ENCODE peak calls at places on chromosomes 3 and 15, in five cellular contexts. One of them, this sample, is unnamed.

GRCh38 chr15:80977627-80978036 is 12.0 kb downstream of the MESD start:
- DNase-seq in neural progenitor cell: peak
- DNase-seq in body of pancreas: peak
- DNase-seq in PC-3: peak
- DNase-seq in AG09309: no peak
- DNase-seq in this sample: peak

GRCh38 chr15:31305375-31305774 is 21.3 kb upstream of the KLF13 start:
- DNase-seq in neural progenitor cell: no peak
- DNase-seq in body of pancreas: no peak
- DNase-seq in PC-3: no peak
- DNase-seq in AG09309: no peak
- DNase-seq in this sample: no peak

GRCh38 chr3:108488631-108489030 is 21.8 kb downstream of the MYH15 start:
- DNase-seq in neural progenitor cell: no peak
- DNase-seq in body of pancreas: no peak
- DNase-seq in PC-3: peak
- DNase-seq in AG09309: peak
- DNase-seq in this sample: no peak

GRCh38 chr3:170483485-170484262 is 65.0 kb downstream of the CLDN11 start:
- DNase-seq in neural progenitor cell: no peak
- DNase-seq in body of pancreas: no peak
- DNase-seq in PC-3: no peak
- DNase-seq in AG09309: no peak
- DNase-seq in this sample: no peak

GRCh38 chr15:90412356-90413194 is 24.5 kb downstream of the IQGAP1 start:
- DNase-seq in neural progenitor cell: no peak
- DNase-seq in body of pancreas: peak
- DNase-seq in PC-3: peak
- DNase-seq in AG09309: peak
- DNase-seq in this sample: no peak

GRCh38 chr3:156738251-156738650 is 63.9 kb downstream of the TIPARP start:
- DNase-seq in neural progenitor cell: no peak
- DNase-seq in body of pancreas: no peak
- DNase-seq in PC-3: no peak
- DNase-seq in AG09309: no peak
- DNase-seq in this sample: no peak

GRCh38 chr15:82663186-82663600 is 16.0 kb upstream of the CPEB1 start:
- DNase-seq in neural progenitor cell: peak
- DNase-seq in body of pancreas: peak
- DNase-seq in PC-3: peak
- DNase-seq in AG09309: no peak
- DNase-seq in this sample: peak

GRCh38 chr3:103991461-103992115 is 1375.1 kb upstream of the ALCAM start:
- DNase-seq in neural progenitor cell: peak
- DNase-seq in body of pancreas: no peak
- DNase-seq in PC-3: peak
- DNase-seq in AG09309: no peak
- DNase-seq in this sample: no peak

GRCh38 chr3:14092464-14092863 is 32.2 kb downstream of the CHCHD4 start:
- DNase-seq in neural progenitor cell: no peak
- DNase-seq in body of pancreas: no peak
- DNase-seq in PC-3: no peak
- DNase-seq in AG09309: no peak
- DNase-seq in this sample: no peak

GRCh38 chr15:87829651-87830050 is 426.9 kb downstream of the NTRK3 start:
- DNase-seq in neural progenitor cell: no peak
- DNase-seq in body of pancreas: no peak
- DNase-seq in PC-3: no peak
- DNase-seq in AG09309: no peak
- DNase-seq in this sample: peak

GRCh38 chr15:69045810-69046209 is 31.3 kb downstream of the NOX5 start:
- DNase-seq in neural progenitor cell: peak
- DNase-seq in body of pancreas: no peak
- DNase-seq in PC-3: peak
- DNase-seq in AG09309: no peak
- DNase-seq in this sample: no peak

GRCh38 chr3:25021816-25022215 is 406.2 kb upstream of the RARB start:
- DNase-seq in neural progenitor cell: no peak
- DNase-seq in body of pancreas: no peak
- DNase-seq in PC-3: peak
- DNase-seq in AG09309: no peak
- DNase-seq in this sample: no peak

GRCh38 chr15:78299302-78300102 is at the start of gene SKIC8:
- DNase-seq in neural progenitor cell: peak
- DNase-seq in body of pancreas: peak
- DNase-seq in PC-3: peak
- DNase-seq in AG09309: peak
- DNase-seq in this sample: peak

GRCh38 chr3:64209866-64210609 is 15.2 kb downstream of the PRICKLE2 start:
- DNase-seq in neural progenitor cell: no peak
- DNase-seq in body of pancreas: peak
- DNase-seq in PC-3: no peak
- DNase-seq in AG09309: no peak
- DNase-seq in this sample: peak

GRCh38 chr3:99901200-99901926 is 83.7 kb downstream of the CMSS1 start:
- DNase-seq in neural progenitor cell: no peak
- DNase-seq in body of pancreas: no peak
- DNase-seq in PC-3: peak
- DNase-seq in AG09309: no peak
- DNase-seq in this sample: no peak

GRCh38 chr3:126855374-126855773 is 127.5 kb upstream of the PLXNA1 start:
- DNase-seq in neural progenitor cell: no peak
- DNase-seq in body of pancreas: no peak
- DNase-seq in PC-3: no peak
- DNase-seq in AG09309: no peak
- DNase-seq in this sample: no peak

GRCh38 chr3:66256806-66257205 is 36.0 kb downstream of the SLC25A26 start:
- DNase-seq in neural progenitor cell: no peak
- DNase-seq in body of pancreas: no peak
- DNase-seq in PC-3: no peak
- DNase-seq in AG09309: no peak
- DNase-seq in this sample: no peak

GRCh38 chr3:129777806-129778205 is 115.7 kb downstream of the TMCC1 start:
- DNase-seq in neural progenitor cell: no peak
- DNase-seq in body of pancreas: no peak
- DNase-seq in PC-3: no peak
- DNase-seq in AG09309: no peak
- DNase-seq in this sample: no peak

GRCh38 chr3:127613406-127613805 is 15.2 kb downstream of the MCM2 start:
- DNase-seq in neural progenitor cell: no peak
- DNase-seq in body of pancreas: peak
- DNase-seq in PC-3: peak
- DNase-seq in AG09309: no peak
- DNase-seq in this sample: no peak

GRCh38 chr3:33318709-33319380 is 41.6 kb downstream of the FBXL2 start:
- DNase-seq in neural progenitor cell: no peak
- DNase-seq in body of pancreas: no peak
- DNase-seq in PC-3: peak
- DNase-seq in AG09309: no peak
- DNase-seq in this sample: no peak

GRCh38 chr3:171906951-171907676 is 64.0 kb downstream of the TMEM212 start:
- DNase-seq in neural progenitor cell: no peak
- DNase-seq in body of pancreas: no peak
- DNase-seq in PC-3: no peak
- DNase-seq in AG09309: no peak
- DNase-seq in this sample: no peak

GRCh38 chr3:153681057-153681456 is 440.1 kb upstream of the ARHGEF26 start:
- DNase-seq in neural progenitor cell: no peak
- DNase-seq in body of pancreas: no peak
- DNase-seq in PC-3: no peak
- DNase-seq in AG09309: no peak
- DNase-seq in this sample: no peak

GRCh38 chr3:111911446-111911845 is 52.4 kb downstream of the PHLDB2 start:
- DNase-seq in neural progenitor cell: no peak
- DNase-seq in body of pancreas: no peak
- DNase-seq in PC-3: no peak
- DNase-seq in AG09309: no peak
- DNase-seq in this sample: no peak

GRCh38 chr3:29889230-29889629 is 608.4 kb downstream of the RBMS3 start:
- DNase-seq in neural progenitor cell: no peak
- DNase-seq in body of pancreas: no peak
- DNase-seq in PC-3: no peak
- DNase-seq in AG09309: no peak
- DNase-seq in this sample: no peak

GRCh38 chr15:42578984-42579537 is 3.7 kb downstream of the STARD9 start:
- DNase-seq in neural progenitor cell: no peak
- DNase-seq in body of pancreas: no peak
- DNase-seq in PC-3: no peak
- DNase-seq in AG09309: no peak
- DNase-seq in this sample: no peak

GRCh38 chr15:42584031-42584765 is 8.8 kb downstream of the STARD9 start:
- DNase-seq in neural progenitor cell: peak
- DNase-seq in body of pancreas: no peak
- DNase-seq in PC-3: no peak
- DNase-seq in AG09309: no peak
- DNase-seq in this sample: no peak

GRCh38 chr15:42577514-42578031 is 2.2 kb downstream of the STARD9 start:
- DNase-seq in neural progenitor cell: no peak
- DNase-seq in body of pancreas: no peak
- DNase-seq in PC-3: no peak
- DNase-seq in AG09309: peak
- DNase-seq in this sample: no peak

GRCh38 chr15:42582569-42583235 is 7.3 kb downstream of the STARD9 start:
- DNase-seq in neural progenitor cell: no peak
- DNase-seq in body of pancreas: no peak
- DNase-seq in PC-3: no peak
- DNase-seq in AG09309: no peak
- DNase-seq in this sample: no peak

DNA sequence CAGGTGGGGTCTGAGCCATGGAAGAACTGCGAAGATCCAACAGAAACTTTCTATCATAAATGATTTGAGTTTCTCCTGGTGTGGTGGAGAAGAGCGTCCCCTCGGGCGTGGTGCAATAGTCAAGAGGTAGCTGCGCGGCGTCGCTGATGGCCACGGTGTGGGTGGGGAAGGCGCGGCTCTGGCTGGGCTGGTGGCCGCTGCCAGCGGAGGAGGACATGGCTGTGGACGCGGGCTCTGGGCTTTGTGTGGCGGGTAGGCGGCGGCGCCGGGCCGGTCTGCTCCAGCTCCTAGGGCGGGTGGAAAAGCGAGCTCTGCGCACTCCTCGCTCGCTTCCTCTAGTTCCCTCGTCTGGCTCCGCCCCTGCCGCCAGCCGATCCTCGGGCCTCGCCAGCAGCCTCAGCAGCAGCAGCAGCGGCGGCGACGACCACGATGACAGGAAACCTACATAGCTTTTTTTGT is 5.9 kb downstream of the STARD9 start:
- DNase-seq in neural progenitor cell: peak
- DNase-seq in body of pancreas: peak
- DNase-seq in PC-3: peak
- DNase-seq in AG09309: no peak
- DNase-seq in this sample: peak
- H3K4me3 ChIP-seq in neural progenitor cell: peak
- H3K4me3 ChIP-seq in body of pancreas: peak
- H3K4me3 ChIP-seq in PC-3: peak
- H3K4me3 ChIP-seq in AG09309: peak
- H3K4me3 ChIP-seq in this sample: peak

GRCh38 chr3:39752019-39752637 is 57.3 kb upstream of the MYRIP start:
- DNase-seq in neural progenitor cell: no peak
- DNase-seq in body of pancreas: peak
- DNase-seq in PC-3: no peak
- DNase-seq in AG09309: no peak
- DNase-seq in this sample: no peak

GRCh38 chr3:39752751-39753150 is 56.7 kb upstream of the MYRIP start:
- DNase-seq in neural progenitor cell: no peak
- DNase-seq in body of pancreas: no peak
- DNase-seq in PC-3: no peak
- DNase-seq in AG09309: no peak
- DNase-seq in this sample: no peak

GRCh38 chr3:39755100-39755499 is 54.3 kb upstream of the MYRIP start:
- DNase-seq in neural progenitor cell: no peak
- DNase-seq in body of pancreas: no peak
- DNase-seq in PC-3: no peak
- DNase-seq in AG09309: no peak
- DNase-seq in this sample: no peak

GRCh38 chr3:39753361-39753760 is 56.0 kb upstream of the MYRIP start:
- DNase-seq in neural progenitor cell: no peak
- DNase-seq in body of pancreas: no peak
- DNase-seq in PC-3: no peak
- DNase-seq in AG09309: no peak
- DNase-seq in this sample: no peak

DNA sequence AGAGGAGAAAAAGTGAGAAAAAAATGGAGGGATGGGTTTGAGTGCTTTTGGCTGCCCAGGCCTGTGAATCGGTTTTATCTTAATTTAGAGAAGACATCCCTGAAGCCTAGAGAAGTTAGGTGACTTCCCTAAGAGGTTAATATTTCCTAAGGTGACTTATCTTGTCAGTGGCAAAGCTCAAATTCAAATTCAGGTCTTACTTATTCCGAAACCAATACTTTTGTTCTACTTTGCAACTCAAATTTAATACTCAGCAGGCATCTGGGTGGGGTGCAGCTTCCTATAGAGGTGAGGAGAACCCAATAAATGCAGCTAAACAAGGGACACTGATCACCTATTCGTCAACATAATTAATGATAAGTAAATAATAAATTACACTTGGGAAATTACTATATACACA is 54.9 kb upstream of the MYRIP start:
- DNase-seq in neural progenitor cell: no peak
- DNase-seq in body of pancreas: no peak
- DNase-seq in PC-3: no peak
- DNase-seq in AG09309: no peak
- DNase-seq in this sample: no peak
- H3K4me3 ChIP-seq in neural progenitor cell: no peak
- H3K4me3 ChIP-seq in body of pancreas: no peak
- H3K4me3 ChIP-seq in PC-3: no peak
- H3K4me3 ChIP-seq in AG09309: no peak
- H3K4me3 ChIP-seq in this sample: no peak

DNA sequence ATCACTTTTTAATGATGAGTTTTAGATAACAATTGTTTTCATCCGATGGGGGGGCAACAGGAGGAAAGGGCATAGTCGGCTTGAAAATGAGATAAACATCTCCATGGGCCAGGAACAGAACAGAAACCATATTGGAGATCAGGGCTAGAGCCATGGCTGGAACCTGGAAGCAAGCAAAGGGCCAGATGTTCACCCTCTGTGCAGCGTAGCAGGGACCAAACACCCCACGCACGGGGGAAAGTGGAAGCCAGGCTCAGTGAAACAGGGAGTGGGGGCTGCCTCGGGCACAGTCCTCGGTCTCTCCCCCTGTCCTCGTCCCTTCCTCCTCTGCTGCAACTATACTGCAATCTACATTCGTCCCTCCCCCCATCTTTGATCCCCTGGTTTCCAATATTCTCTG is 121.7 kb downstream of the XXYLT1 start:
- DNase-seq in neural progenitor cell: no peak
- DNase-seq in body of pancreas: no peak
- DNase-seq in PC-3: no peak
- DNase-seq in AG09309: no peak
- DNase-seq in this sample: no peak
- H3K4me3 ChIP-seq in neural progenitor cell: no peak
- H3K4me3 ChIP-seq in body of pancreas: no peak
- H3K4me3 ChIP-seq in PC-3: no peak
- H3K4me3 ChIP-seq in AG09309: no peak
- H3K4me3 ChIP-seq in this sample: peak

DNA sequence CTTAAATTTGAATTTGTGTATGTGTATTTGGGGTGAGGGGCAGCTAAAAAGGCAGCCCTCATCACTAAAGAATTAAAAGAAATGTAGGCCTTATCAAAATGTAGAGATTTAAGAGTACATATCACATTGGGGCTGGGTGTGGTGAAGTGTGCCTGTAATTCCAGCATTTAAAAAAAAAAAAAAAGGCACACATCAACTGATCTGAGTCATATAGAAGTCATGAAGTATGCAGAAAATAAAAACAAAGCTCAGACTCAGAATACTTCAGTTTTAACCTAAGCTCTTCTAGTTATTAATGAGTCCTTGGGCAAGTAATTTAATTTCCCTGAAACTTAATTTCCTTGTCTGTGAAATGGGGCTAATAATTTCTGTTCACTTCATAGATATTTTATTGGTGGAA is 31.6 kb downstream of the SLC24A1 start:
- DNase-seq in neural progenitor cell: no peak
- DNase-seq in body of pancreas: no peak
- DNase-seq in PC-3: peak
- DNase-seq in AG09309: no peak
- DNase-seq in this sample: no peak
- H3K4me3 ChIP-seq in neural progenitor cell: no peak
- H3K4me3 ChIP-seq in body of pancreas: no peak
- H3K4me3 ChIP-seq in PC-3: no peak
- H3K4me3 ChIP-seq in AG09309: no peak
- H3K4me3 ChIP-seq in this sample: no peak